ENCODE peak calls at places on chromosomes 16 and 17, in five cellular contexts. One of them, this sample, is unnamed.

GRCh38 chr17:57471941-57472368 is 215.6 kb downstream of the MSI2 start:
- DNase-seq in neural progenitor cell: peak; percentile 69
- DNase-seq in HCT116: no peak
- DNase-seq in H9: peak; percentile 53
- DNase-seq in GM23248: no peak
- DNase-seq in this sample: peak; percentile 81

GRCh38 chr17:62790554-62790953 is 17.6 kb downstream of the MARCHF10 start:
- DNase-seq in HCT116: no peak
- DNase-seq in GM23248: peak; percentile 94
- DNase-seq in neural progenitor cell: no peak
- DNase-seq in H9: no peak
- DNase-seq in this sample: peak; percentile 48

GRCh38 chr16:74623214-74623842 is 16.4 kb upstream of the GLG1 start:
- DNase-seq in H9: no peak
- DNase-seq in HCT116: no peak
- DNase-seq in neural progenitor cell: peak; percentile 43
- DNase-seq in GM23248: peak; percentile 68
- DNase-seq in this sample: no peak

GRCh38 chr16:1639282-1639681 is 27.1 kb downstream of the CRAMP1 start:
- DNase-seq in H9: no peak
- DNase-seq in neural progenitor cell: peak; percentile 49
- DNase-seq in GM23248: no peak
- DNase-seq in HCT116: no peak
- DNase-seq in this sample: no peak

GRCh38 chr16:1310832-1311200 is 1.4 kb downstream of the UBE2I start:
- DNase-seq in GM23248: peak; percentile 65
- DNase-seq in H9: no peak
- DNase-seq in neural progenitor cell: peak; percentile 61
- DNase-seq in HCT116: no peak
- DNase-seq in this sample: no peak

GRCh38 chr17:66580178-66580577 is 254.7 kb upstream of the CACNG5 start:
- DNase-seq in neural progenitor cell: peak; percentile 67
- DNase-seq in HCT116: no peak
- DNase-seq in GM23248: no peak
- DNase-seq in H9: peak; percentile 43
- DNase-seq in this sample: peak; percentile 71

GRCh38 chr17:76197911-76198310 is 42.4 kb downstream of the RNF157 start:
- DNase-seq in HCT116: no peak
- DNase-seq in neural progenitor cell: no peak
- DNase-seq in H9: no peak
- DNase-seq in GM23248: no peak
- DNase-seq in this sample: no peak

GRCh38 chr17:58086953-58087352 is 3.7 kb downstream of the DYNLL2 start:
- DNase-seq in HCT116: no peak
- DNase-seq in neural progenitor cell: no peak
- DNase-seq in GM23248: no peak
- DNase-seq in H9: peak; percentile 25
- DNase-seq in this sample: peak; percentile 39

GRCh38 chr16:8596581-8596980 is 6.3 kb upstream of the TMEM114 start:
- DNase-seq in HCT116: no peak
- DNase-seq in H9: no peak
- DNase-seq in neural progenitor cell: no peak
- DNase-seq in GM23248: no peak
- DNase-seq in this sample: no peak

GRCh38 chr17:44529864-44530263 is 26.7 kb upstream of the GPATCH8 start:
- DNase-seq in H9: no peak
- DNase-seq in GM23248: no peak
- DNase-seq in HCT116: no peak
- DNase-seq in neural progenitor cell: no peak
- DNase-seq in this sample: peak; percentile 61

GRCh38 chr17:68955181-68955841 is at the start of gene ABCA8:
- DNase-seq in HCT116: no peak
- DNase-seq in GM23248: peak; percentile 81
- DNase-seq in neural progenitor cell: no peak
- DNase-seq in H9: no peak
- DNase-seq in this sample: no peak

GRCh38 chr17:14303343-14304221 is 2.7 kb downstream of the HS3ST3B1 start:
- DNase-seq in HCT116: no peak
- DNase-seq in GM23248: peak; percentile 49
- DNase-seq in H9: peak; percentile 71
- DNase-seq in neural progenitor cell: peak; percentile 62
- DNase-seq in this sample: peak; percentile 84

GRCh38 chr16:31386157-31386984 is 6.8 kb upstream of the ITGAD start:
- DNase-seq in HCT116: peak; percentile 54
- DNase-seq in H9: no peak
- DNase-seq in neural progenitor cell: no peak
- DNase-seq in GM23248: peak; percentile 94
- DNase-seq in this sample: peak; percentile 69

GRCh38 chr16:57863434-57864160 is 61.3 kb upstream of the KIFC3 start:
- DNase-seq in GM23248: peak; percentile 88
- DNase-seq in HCT116: peak; percentile 45
- DNase-seq in H9: peak; percentile 69
- DNase-seq in neural progenitor cell: peak; percentile 70
- DNase-seq in this sample: peak; percentile 88

GRCh38 chr17:379531-380200 is 27.1 kb upstream of the RPH3AL start:
- DNase-seq in neural progenitor cell: no peak
- DNase-seq in HCT116: no peak
- DNase-seq in H9: no peak
- DNase-seq in GM23248: no peak
- DNase-seq in this sample: no peak

GRCh38 chr17:60390881-60391418 is 983 bp downstream of the USP32 start:
- DNase-seq in H9: no peak
- DNase-seq in GM23248: peak; percentile 68
- DNase-seq in HCT116: no peak
- DNase-seq in neural progenitor cell: peak; percentile 48
- DNase-seq in this sample: peak; percentile 72

GRCh38 chr16:633336-634050 is 2.6 kb downstream of the METTL26 start:
- DNase-seq in H9: no peak
- DNase-seq in HCT116: no peak
- DNase-seq in neural progenitor cell: no peak
- DNase-seq in GM23248: no peak
- DNase-seq in this sample: no peak

GRCh38 chr16:89575247-89576172 is at the start of gene CPNE7:
- DNase-seq in HCT116: no peak
- DNase-seq in neural progenitor cell: peak; percentile 60
- DNase-seq in GM23248: peak; percentile 61
- DNase-seq in H9: no peak
- DNase-seq in this sample: peak; percentile 73

GRCh38 chr16:20359997-20360396 is 7.5 kb upstream of the UMOD start:
- DNase-seq in H9: peak; percentile 39
- DNase-seq in neural progenitor cell: peak; percentile 67
- DNase-seq in GM23248: no peak
- DNase-seq in HCT116: no peak
- DNase-seq in this sample: peak; percentile 79

GRCh38 chr16:16864536-16864935 is 485.6 kb downstream of the NPIPA7 start:
- DNase-seq in GM23248: no peak
- DNase-seq in H9: no peak
- DNase-seq in HCT116: no peak
- DNase-seq in neural progenitor cell: no peak
- DNase-seq in this sample: no peak

GRCh38 chr16:66459878-66460277 is 32.8 kb downstream of the BEAN1 start:
- DNase-seq in neural progenitor cell: peak; percentile 45
- DNase-seq in H9: peak; percentile 91
- DNase-seq in GM23248: no peak
- DNase-seq in HCT116: no peak
- DNase-seq in this sample: peak; percentile 90

GRCh38 chr17:62897706-62898105 is 68.3 kb upstream of the TANC2 start:
- DNase-seq in neural progenitor cell: no peak
- DNase-seq in HCT116: no peak
- DNase-seq in H9: no peak
- DNase-seq in GM23248: peak; percentile 26
- DNase-seq in this sample: no peak

GRCh38 chr17:83025636-83026280 is 53.7 kb upstream of the METRNL start:
- DNase-seq in H9: no peak
- DNase-seq in HCT116: no peak
- DNase-seq in neural progenitor cell: no peak
- DNase-seq in GM23248: no peak
- DNase-seq in this sample: peak; percentile 29

GRCh38 chr16:2250652-2251280 is 621 bp downstream of the ECI1 start:
- DNase-seq in GM23248: peak; percentile 50
- DNase-seq in H9: no peak
- DNase-seq in HCT116: no peak
- DNase-seq in neural progenitor cell: no peak
- DNase-seq in this sample: no peak

GRCh38 chr17:3693829-3694231 is 2.1 kb downstream of the P2RX5 start:
- DNase-seq in GM23248: no peak
- DNase-seq in HCT116: no peak
- DNase-seq in neural progenitor cell: no peak
- DNase-seq in H9: no peak
- DNase-seq in this sample: no peak

GRCh38 chr17:18006495-18007239 is 32.3 kb downstream of the ATPAF2 start:
- DNase-seq in GM23248: no peak
- DNase-seq in HCT116: no peak
- DNase-seq in H9: peak; percentile 79
- DNase-seq in neural progenitor cell: peak; percentile 46
- DNase-seq in this sample: peak; percentile 83

GRCh38 chr17:18004345-18004744 is 31.7 kb downstream of the DRC3 start:
- DNase-seq in neural progenitor cell: no peak
- DNase-seq in HCT116: no peak
- DNase-seq in GM23248: no peak
- DNase-seq in H9: no peak
- DNase-seq in this sample: peak; percentile 47

GRCh38 chr17:18004901-18005305 is 32.2 kb downstream of the DRC3 start:
- DNase-seq in HCT116: no peak
- DNase-seq in neural progenitor cell: peak; percentile 42
- DNase-seq in GM23248: no peak
- DNase-seq in H9: peak; percentile 72
- DNase-seq in this sample: peak; percentile 89

GRCh38 chr17:18008496-18009268 is 30.3 kb downstream of the ATPAF2 start:
- DNase-seq in H9: no peak
- DNase-seq in HCT116: no peak
- DNase-seq in neural progenitor cell: no peak
- DNase-seq in GM23248: peak; percentile 90
- DNase-seq in this sample: no peak

DNA sequence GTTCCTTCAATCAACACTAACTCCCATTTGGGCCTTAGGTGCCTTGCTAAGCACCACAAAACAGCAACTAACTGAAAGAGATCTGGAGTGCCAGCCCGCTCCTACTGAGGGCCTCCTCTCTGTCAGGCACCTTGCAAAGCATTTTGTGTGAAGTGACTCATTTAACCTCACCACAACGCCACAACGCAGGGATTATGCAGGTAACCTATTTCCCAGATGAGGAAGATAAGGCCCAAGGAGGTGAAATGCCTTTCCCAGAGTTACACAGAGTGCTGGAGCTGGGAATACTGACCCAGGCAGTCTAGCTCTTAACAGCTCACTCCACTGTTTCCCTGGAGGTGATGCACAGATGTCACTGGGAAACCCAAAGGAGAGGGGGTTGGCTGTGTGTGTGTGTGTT is 32.8 kb downstream of the DRC3 start:
- DNase-seq in neural progenitor cell: no peak
- DNase-seq in HCT116: no peak
- DNase-seq in H9: no peak
- DNase-seq in GM23248: no peak
- DNase-seq in this sample: peak; percentile 56
- H3K9ac ChIP-seq in neural progenitor cell: no peak overlapping the region
- H3K9ac ChIP-seq in HCT116: no peak overlapping the region
- H3K9ac ChIP-seq in H9: no peak overlapping the region
- H3K9ac ChIP-seq in GM23248: no peak overlapping the region
- H3K9ac ChIP-seq in this sample: no peak overlapping the region

GRCh38 chr16:4938683-4939030 is 1.7 kb upstream of the PPL start:
- DNase-seq in neural progenitor cell: no peak
- DNase-seq in H9: no peak
- DNase-seq in GM23248: peak; percentile 77
- DNase-seq in HCT116: no peak
- DNase-seq in this sample: peak; percentile 20

GRCh38 chr16:4936991-4937781 is at the start of gene PPL:
- DNase-seq in H9: peak; percentile 98
- DNase-seq in neural progenitor cell: peak; percentile 90
- DNase-seq in HCT116: peak; percentile 76
- DNase-seq in GM23248: no peak
- DNase-seq in this sample: peak; percentile 98

GRCh38 chr16:4936181-4936990 is 562 bp downstream of the PPL start:
- DNase-seq in HCT116: no peak
- DNase-seq in GM23248: peak; percentile 44
- DNase-seq in H9: peak; percentile 71
- DNase-seq in neural progenitor cell: peak; percentile 75
- DNase-seq in this sample: peak; percentile 85

GRCh38 chr16:4940719-4941118 is 3.8 kb upstream of the PPL start:
- DNase-seq in neural progenitor cell: no peak
- DNase-seq in H9: no peak
- DNase-seq in HCT116: no peak
- DNase-seq in GM23248: no peak
- DNase-seq in this sample: peak; percentile 67

GRCh38 chr16:4937782-4938682 is 1.1 kb upstream of the PPL start:
- DNase-seq in H9: no peak
- DNase-seq in HCT116: no peak
- DNase-seq in neural progenitor cell: no peak
- DNase-seq in GM23248: peak; percentile 53
- DNase-seq in this sample: peak; percentile 23
- H3K9ac ChIP-seq in H9: no peak overlapping the region
- H3K9ac ChIP-seq in HCT116: peak overlapping the region; percentile 47
- H3K9ac ChIP-seq in neural progenitor cell: no peak overlapping the region
- H3K9ac ChIP-seq in GM23248: no peak overlapping the region
- H3K9ac ChIP-seq in this sample: no peak overlapping the region

DNA sequence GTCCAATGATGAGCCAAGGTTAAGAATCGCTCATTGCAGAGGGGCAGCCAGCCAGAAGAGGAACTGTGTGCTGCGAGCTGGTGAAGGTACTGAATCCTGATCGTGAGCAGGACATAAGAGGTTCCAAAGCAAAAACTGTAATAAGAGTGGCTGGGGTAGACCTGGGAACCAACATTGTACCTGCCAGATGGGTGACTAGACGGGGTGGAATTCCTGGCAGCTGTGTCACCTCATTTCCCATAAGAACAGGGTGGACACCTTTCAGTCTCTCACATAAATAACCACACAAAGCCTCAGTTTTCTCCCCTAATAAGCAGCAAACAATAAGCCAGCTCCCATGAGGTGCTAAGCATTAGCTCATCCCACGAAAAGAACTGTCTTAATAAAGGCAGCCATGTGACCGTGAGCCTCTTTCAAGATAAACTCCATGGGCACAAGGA is 290.3 kb downstream of the SOX9 start:
- DNase-seq in GM23248: no peak
- DNase-seq in H9: no peak
- DNase-seq in neural progenitor cell: no peak
- DNase-seq in HCT116: no peak
- DNase-seq in this sample: no peak
- H3K9ac ChIP-seq in GM23248: no peak overlapping the region
- H3K9ac ChIP-seq in H9: no peak overlapping the region
- H3K9ac ChIP-seq in neural progenitor cell: no peak overlapping the region
- H3K9ac ChIP-seq in HCT116: peak overlapping the region; percentile 53
- H3K9ac ChIP-seq in this sample: no peak overlapping the region

DNA sequence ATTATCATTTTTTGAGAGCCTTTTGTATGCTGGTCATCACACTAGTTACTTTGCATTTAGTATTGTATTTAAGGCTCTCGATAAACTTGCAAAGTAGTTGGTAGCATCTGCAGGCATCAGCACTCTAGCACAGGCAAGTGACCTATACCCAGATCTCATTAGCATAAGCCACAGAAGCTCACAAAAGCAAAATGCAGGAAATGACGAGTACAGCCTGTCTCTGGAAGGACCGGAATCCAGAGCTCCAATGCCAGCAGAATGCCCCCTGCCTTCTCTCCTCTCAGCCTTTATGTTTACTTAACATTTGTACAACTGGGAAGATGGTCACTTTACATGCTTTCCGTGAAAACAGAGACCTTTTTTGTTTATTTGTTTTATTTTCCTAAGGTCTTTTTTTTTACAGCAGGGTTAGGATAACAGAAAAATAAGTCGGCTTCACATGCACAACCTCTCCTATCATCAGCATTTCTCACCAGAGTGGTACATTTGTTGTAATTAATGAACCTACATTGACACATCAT is 45.4 kb upstream of the MYOCD start:
- DNase-seq in neural progenitor cell: peak; percentile 13
- DNase-seq in HCT116: no peak
- DNase-seq in GM23248: no peak
- DNase-seq in H9: no peak
- DNase-seq in this sample: no peak
- H3K9ac ChIP-seq in neural progenitor cell: no peak overlapping the region
- H3K9ac ChIP-seq in HCT116: no peak overlapping the region
- H3K9ac ChIP-seq in GM23248: no peak overlapping the region
- H3K9ac ChIP-seq in H9: no peak overlapping the region
- H3K9ac ChIP-seq in this sample: no peak overlapping the region